ENCODE peak calls at places on chromosomes 1 and 21, in four cellular contexts. S is neural progenitor cell, R is esophagus muscularis mucosa, E is heart left ventricle. T is an unnamed sample.
A peak's percentile ranks its signal among the peaks of the same experiment; 100 is the strongest.

GRCh38 chr1:206839857-206840256 is 25.6 kb upstream of the IL20 start:
- DNase-seq in R (no peak), S (no peak), E (no peak), T (no peak)

GRCh38 chr1:211609120-211610024 is 30.4 kb upstream of the SLC30A1 start:
- DNase-seq in E (no peak), R (no peak), S (no peak), T (no peak)

GRCh38 chr1:207302618-207303408 is 18.7 kb upstream of the CD55 start:
- DNase-seq in R (no peak), S (no peak), E (no peak), T (no peak)

GRCh38 chr1:92791487-92792058 is 6.7 kb upstream of the EVI5 start:
- DNase-seq in S (no peak), R (no peak), E (no peak), T (no peak)

GRCh38 chr1:116290920-116291465 is 82.1 kb upstream of the ATP1A1 start:
- DNase-seq in E (no peak), R (no peak), S (no peak), T (no peak)

GRCh38 chr1:159009704-159010361 is at the start of gene IFI16:
- DNase-seq in S (no peak), E (peak; percentile 56), R (no peak), T (no peak)

GRCh38 chr1:81115422-81115821 is 685.3 kb upstream of the ADGRL2 start:
- DNase-seq in R (no peak), S (no peak), E (no peak), T (no peak)

GRCh38 chr21:44870748-44871495 is 2.6 kb downstream of the PTTG1IP start:
- DNase-seq in R (no peak), E (peak; percentile 86), S (no peak), T (peak; percentile 71)

GRCh38 chr1:214506972-214507431 is 44.4 kb downstream of the PTPN14 start:
- DNase-seq in S (peak; percentile 52), R (peak; percentile 75), E (no peak), T (no peak)

GRCh38 chr1:81954388-81955023 is 153.8 kb downstream of the ADGRL2 start:
- DNase-seq in E (no peak), R (no peak), S (no peak), T (no peak)

GRCh38 chr1:210328032-210328745 is 513 bp upstream of the HHAT start:
- DNase-seq in E (no peak), R (no peak), S (no peak), T (no peak)

GRCh38 chr1:6889875-6890480 is 104.7 kb downstream of the CAMTA1 start:
- DNase-seq in R (no peak), E (peak; percentile 52), S (peak; percentile 74), T (no peak)

GRCh38 chr1:175192111-175192629 is 406 bp downstream of the KIAA0040 start:
- DNase-seq in E (peak; percentile 66), R (peak; percentile 92), S (peak; percentile 42), T (peak; percentile 82)

GRCh38 chr1:241408170-241408569 is 51.2 kb upstream of the RGS7 start:
- DNase-seq in R (no peak), S (peak; percentile 11), E (no peak), T (no peak)

GRCh38 chr1:82465024-82465423 is 664.3 kb downstream of the ADGRL2 start:
- DNase-seq in R (no peak), S (no peak), E (no peak), T (no peak)

GRCh38 chr1:35558374-35559316 is 1.0 kb downstream of the NCDN start:
- DNase-seq in E (no peak), S (peak; percentile 76), R (no peak), T (no peak)

GRCh38 chr1:16078925-16079656 is 5.6 kb upstream of the FAM131C start:
- DNase-seq in S (peak; percentile 85), R (peak; percentile 95), E (peak; percentile 69), T (peak; percentile 76)

GRCh38 chr1:206556748-206557635 is 49.7 kb downstream of the RASSF5 start:
- DNase-seq in S (peak; percentile 83), E (peak; percentile 82), R (peak; percentile 96), T (peak; percentile 83)

GRCh38 chr1:54199151-54199764 is 572 bp downstream of the CYB5RL start:
- DNase-seq in R (no peak), E (no peak), S (no peak), T (no peak)

GRCh38 chr1:27831568-27832410 is 1.2 kb downstream of the PPP1R8 start:
- DNase-seq in S (peak; percentile 44), E (no peak), R (no peak), T (no peak)

GRCh38 chr21:42125571-42126544 is 54.7 kb downstream of the UMODL1 start:
- DNase-seq in R (no peak), S (peak; percentile 43), E (no peak), T (no peak)

GRCh38 chr1:19698181-19698580 is 33.5 kb downstream of the HTR6 start:
- DNase-seq in S (no peak), R (no peak), E (no peak), T (no peak)

GRCh38 chr1:12276225-12276624 is 46.4 kb downstream of the VPS13D start:
- DNase-seq in R (no peak), S (peak; percentile 73), E (no peak), T (peak; percentile 9)

GRCh38 chr21:16280731-16281130 is 550.9 kb downstream of the USP25 start:
- DNase-seq in S (no peak), E (no peak), R (no peak), T (no peak)

GRCh38 chr1:80258659-80259058 is 1252.1 kb upstream of the ADGRL4 start:
- DNase-seq in R (no peak), E (no peak), S (no peak), T (no peak)

GRCh38 chr1:2865571-2866414 is 64.3 kb upstream of the TTC34 start:
- DNase-seq in S (no peak), E (no peak), R (no peak), T (no peak)
- H3K4me1 ChIP-seq in S (no peaks in the 10 kb centered on the region), E (no peaks in the 10 kb centered on the region), R (no peaks in the 10 kb centered on the region), T (no peaks in the 10 kb centered on the region)

GRCh38 chr1:59526240-59526639 is 229.3 kb downstream of the FGGY start:
- DNase-seq in S (no peak), R (no peak), E (no peak), T (no peak)
- H3K4me1 ChIP-seq in S (no peaks in the 10 kb centered on the region), R (peaks cover 6% of the 10 kb centered on the region), E (no peaks in the 10 kb centered on the region), T (no peaks in the 10 kb centered on the region)

DNA sequence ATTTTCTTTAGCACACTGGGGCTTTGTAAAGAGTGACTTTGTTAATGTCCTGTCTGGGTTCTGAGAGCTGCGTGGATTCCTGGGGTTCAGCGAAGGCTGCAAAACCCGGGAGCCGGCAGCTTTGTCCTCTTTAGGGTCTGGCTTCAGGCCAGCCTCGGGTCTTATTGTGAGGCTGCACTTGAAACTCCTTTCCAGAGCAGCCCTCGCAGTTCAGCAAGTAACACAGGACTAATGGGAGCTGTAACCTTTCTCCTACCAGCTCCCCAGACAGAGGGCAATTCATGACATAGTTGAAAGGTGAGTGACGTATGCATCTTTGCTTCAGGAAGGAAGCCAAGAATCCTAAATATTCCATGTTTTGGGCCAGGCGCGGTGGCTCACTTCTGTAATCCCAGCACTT is 1.4 kb downstream of the MTARC1 start:
- DNase-seq in E (no peak), S (no peak), R (no peak), T (no peak)
- H3K4me1 ChIP-seq in E (peaks cover 9% of the 10 kb centered on the region), S (peaks cover 6% of the 10 kb centered on the region), R (peaks cover 31% of the 10 kb centered on the region), T (peaks cover 31% of the 10 kb centered on the region)

DNA sequence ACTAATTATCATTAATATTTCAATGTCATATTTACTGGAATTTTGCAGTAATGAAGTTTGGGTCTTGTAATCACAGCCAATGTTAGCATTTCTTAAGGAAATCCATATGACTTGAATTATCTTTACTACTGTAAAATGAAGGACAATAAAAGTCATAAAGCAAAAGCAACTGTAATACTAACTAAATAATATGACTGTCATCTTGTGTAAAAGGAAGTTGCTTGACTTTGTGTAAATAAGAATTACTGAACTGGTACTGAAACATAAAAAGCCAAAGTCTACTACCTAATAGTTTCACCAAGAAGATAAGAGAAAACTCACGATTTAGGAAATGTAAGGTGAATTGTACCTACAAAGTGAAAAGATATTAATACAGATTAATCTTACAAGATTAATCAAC is 57.5 kb downstream of the ATP6V1G3 start:
- DNase-seq in S (no peak), R (no peak), E (no peak), T (no peak)
- H3K4me1 ChIP-seq in S (no peaks in the 10 kb centered on the region), R (no peaks in the 10 kb centered on the region), E (no peaks in the 10 kb centered on the region), T (no peaks in the 10 kb centered on the region)

DNA sequence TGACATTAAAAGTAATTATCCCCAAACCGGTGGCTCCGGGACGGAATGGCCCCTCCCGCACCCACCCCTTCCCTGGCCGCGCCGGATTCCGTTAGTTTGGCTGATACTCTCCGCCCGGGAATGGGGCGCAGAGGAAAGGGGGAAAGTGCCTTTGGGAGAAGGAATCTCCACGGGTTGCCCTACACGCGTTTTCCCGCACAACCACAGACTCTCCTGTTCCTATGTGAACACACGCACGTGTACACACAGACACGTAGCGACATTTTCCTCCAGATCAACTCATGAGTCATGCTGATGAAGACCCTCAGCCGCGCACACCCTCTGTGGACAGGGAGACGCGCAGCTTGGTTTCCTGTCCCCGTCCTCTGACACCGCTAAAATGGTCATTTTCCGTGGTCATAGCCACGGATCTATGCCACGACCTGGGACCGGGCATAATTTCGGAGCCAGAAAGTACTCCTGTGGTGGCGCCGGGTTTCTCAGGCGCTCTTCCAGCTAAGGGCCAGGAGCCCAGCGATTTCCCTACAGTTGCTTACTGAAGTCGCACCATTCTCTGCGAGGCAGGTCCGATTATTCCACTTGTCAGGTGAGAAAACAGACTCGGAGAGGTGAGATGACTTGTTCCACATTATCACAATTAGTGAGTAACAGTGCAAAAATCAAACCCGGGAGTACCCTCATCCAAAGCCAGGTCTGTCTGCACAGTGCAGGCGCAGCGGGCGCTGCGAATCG is 4.0 kb upstream of the DMRTA2 start:
- DNase-seq in E (no peak), R (no peak), S (peak; percentile 62), T (no peak)
- H3K4me1 ChIP-seq in E (peaks cover 17% of the 10 kb centered on the region), R (peaks cover 33% of the 10 kb centered on the region), S (peaks cover 37% of the 10 kb centered on the region), T (peaks cover 55% of the 10 kb centered on the region)

DNA sequence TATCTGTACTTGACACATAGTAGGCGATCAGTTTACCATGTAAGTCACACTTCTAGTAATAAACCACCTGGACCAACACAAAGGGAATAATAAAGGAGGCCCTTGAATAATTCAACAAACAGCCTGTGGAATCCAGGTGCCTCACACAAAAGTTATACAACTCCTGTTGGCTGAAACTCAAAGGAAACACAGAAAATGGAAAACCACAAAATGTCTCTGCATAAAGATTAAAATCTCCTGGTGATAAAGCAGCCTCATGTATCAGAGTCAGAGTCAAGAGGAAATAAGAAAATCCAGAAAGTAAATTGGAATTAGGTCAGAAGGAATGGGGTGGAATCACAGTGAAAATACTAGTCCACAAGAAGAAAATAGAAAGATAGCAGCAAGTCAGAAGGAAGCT is 592.5 kb downstream of the NPHP4 start:
- DNase-seq in E (no peak), S (no peak), R (no peak), T (no peak)
- H3K4me1 ChIP-seq in E (no peaks in the 10 kb centered on the region), S (peaks cover 4% of the 10 kb centered on the region), R (no peaks in the 10 kb centered on the region), T (no peaks in the 10 kb centered on the region)

T was measured in heart right ventricle.